ENCODE peak calls at places on chromosomes 6 and 20, in eight cellular contexts. F, V, H, K, W, R, T and O are unnamed samples.

GRCh38 chr20:44532248-44532980 is 10.5 kb upstream of the SERINC3 start:
- DNase-seq in K (no peak), H (no peak), V (no peak), R (no peak), F (no peak), W (no peak), T (no peak), O (peak; percentile 47)

GRCh38 chr20:31704225-31705119 is 18.2 kb downstream of the BCL2L1 start:
- DNase-seq in R (no peak), V (no peak), F (peak; percentile 75), T (no peak), H (no peak), W (no peak), K (no peak), O (no peak)

GRCh38 chr6:72175936-72176335 is 289.6 kb downstream of the RIMS1 start:
- DNase-seq in K (no peak), R (no peak), F (no peak), T (no peak), H (no peak), V (no peak), W (no peak), O (no peak)

GRCh38 chr6:141470810-141471209 is 661.9 kb upstream of the GJE1 start:
- DNase-seq in T (no peak), R (no peak), V (no peak), W (no peak), H (no peak), F (no peak), K (no peak), O (no peak)

GRCh38 chr6:1311400-1312192 is at the start of gene FOXQ1:
- DNase-seq in K (no peak), H (peak; percentile 56), T (no peak), F (no peak), R (peak; percentile 35), W (peak; percentile 29), V (no peak), O (no peak)

GRCh38 chr20:25295386-25296093 is 47.7 kb downstream of the PYGB start:
- DNase-seq in K (no peak), W (no peak), T (no peak), R (no peak), V (no peak), H (no peak), F (no peak), O (no peak)

GRCh38 chr6:143549630-143550268 is 38.2 kb upstream of the FUCA2 start:
- DNase-seq in K (no peak), H (no peak), F (no peak), V (no peak), T (no peak), W (no peak), R (no peak), O (no peak)

GRCh38 chr6:43805695-43806040 is 35.7 kb downstream of the VEGFA start:
- DNase-seq in F (no peak), W (no peak), K (no peak), H (no peak), T (no peak), V (no peak), R (no peak), O (no peak)

GRCh38 chr6:53257001-53257400 is 91.7 kb downstream of the ELOVL5 start:
- DNase-seq in R (no peak), W (no peak), V (no peak), H (no peak), F (no peak), K (no peak), T (no peak), O (no peak)

GRCh38 chr6:134930463-134930862 is 19.4 kb downstream of the ALDH8A1 start:
- DNase-seq in W (no peak), K (no peak), F (no peak), T (no peak), V (no peak), R (no peak), H (no peak), O (no peak)

GRCh38 chr6:141077355-141078333 is 1055.1 kb upstream of the GJE1 start:
- DNase-seq in W (no peak), V (no peak), K (no peak), F (peak; percentile 1), R (no peak), T (no peak), H (no peak), O (peak; percentile 18)

GRCh38 chr20:54173653-54174451 is at the start of gene CYP24A1:
- DNase-seq in R (no peak), H (peak; percentile 81), V (no peak), F (peak; percentile 97), K (no peak), W (no peak), T (no peak), O (peak; percentile 25)

GRCh38 chr20:39849664-39850063 is 839.4 kb downstream of the MAFB start:
- DNase-seq in K (peak; percentile 29), V (no peak), T (peak; percentile 57), H (peak; percentile 84), W (no peak), R (no peak), F (no peak), O (no peak)

GRCh38 chr6:42745083-42745637 is 743 bp downstream of the TBCC start:
- DNase-seq in W (peak; percentile 30), H (peak; percentile 86), R (peak; percentile 31), K (peak; percentile 26), V (no peak), F (peak; percentile 14), T (no peak), O (peak; percentile 75)

GRCh38 chr6:98716341-98716740 is 118.0 kb upstream of the POU3F2 start:
- DNase-seq in F (no peak), K (no peak), T (no peak), R (no peak), V (no peak), H (no peak), W (no peak), O (no peak)

GRCh38 chr6:169778646-169779045 is 27.2 kb downstream of the ERMARD start:
- DNase-seq in V (no peak), W (no peak), K (no peak), T (no peak), F (no peak), H (no peak), R (no peak), O (no peak)

GRCh38 chr20:2751868-2752630 is 48.4 kb downstream of the CPXM1 start:
- DNase-seq in T (no peak), W (no peak), V (no peak), R (peak; percentile 66), F (no peak), K (no peak), H (peak; percentile 83), O (peak; percentile 35)
- TF ChIP-seq POLR2A in T (no peak), W (no peak), V (no peak), R (no peak), F (no peak), K (no peak), H (no peak), O (no peak)

GRCh38 chr6:70667256-70667710 is 400 bp upstream of the SMAP1 start:
- DNase-seq in V (no peak), W (no peak), R (no peak), F (no peak), K (no peak), T (no peak), H (no peak), O (no peak)

GRCh38 chr6:70669133-70669532 is 1.4 kb downstream of the SMAP1 start:
- DNase-seq in F (no peak), T (no peak), K (no peak), W (no peak), H (no peak), V (no peak), R (no peak), O (peak; percentile 8)

GRCh38 chr6:70668499-70668812 is 773 bp downstream of the SMAP1 start:
- DNase-seq in V (no peak), F (peak; percentile 49), W (no peak), K (no peak), T (no peak), H (no peak), R (no peak), O (peak; percentile 60)

GRCh38 chr6:70666726-70667125 is 957 bp upstream of the SMAP1 start:
- DNase-seq in V (no peak), H (no peak), R (no peak), K (no peak), F (no peak), W (no peak), T (no peak), O (no peak)

DNA sequence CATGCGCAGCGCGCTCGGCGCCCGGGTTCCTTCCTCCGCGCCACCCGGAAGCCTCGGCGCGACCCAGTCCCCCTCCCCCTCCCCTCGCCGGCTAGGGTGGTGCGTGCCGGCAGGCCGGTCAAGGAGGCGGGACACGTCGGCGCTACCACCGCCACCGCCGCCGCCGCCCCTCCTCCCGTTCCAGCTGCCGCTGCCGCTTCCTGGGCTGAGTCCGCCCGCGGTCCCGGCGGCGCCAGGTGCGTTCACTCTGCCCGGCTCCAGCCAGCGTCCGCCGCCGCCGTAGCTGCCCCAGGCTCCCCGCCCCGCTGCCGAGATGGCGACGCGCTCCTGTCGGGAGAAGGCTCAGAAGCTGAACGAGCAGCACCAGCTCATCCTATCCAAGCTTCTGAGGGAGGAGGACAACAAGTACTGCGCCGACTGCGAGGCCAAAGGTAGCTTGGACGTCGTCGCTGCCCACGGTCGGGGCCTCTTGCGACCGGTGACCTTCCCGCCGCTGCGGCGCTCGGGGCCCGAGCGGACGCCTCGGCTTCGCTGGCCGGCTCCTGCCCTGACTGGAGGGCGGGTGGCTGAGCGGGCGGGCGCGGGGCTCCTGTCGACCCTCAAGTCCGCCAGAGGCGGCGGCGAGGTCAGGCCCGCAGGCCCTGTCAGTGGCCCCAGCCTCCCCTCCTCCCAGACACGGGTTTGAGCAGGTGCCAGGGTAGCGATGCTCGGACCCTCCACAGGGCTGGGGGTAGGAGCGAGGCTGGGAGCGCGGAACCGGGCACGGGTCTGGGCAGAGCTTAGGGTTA is at the start of gene SMAP1:
- DNase-seq in R (peak; percentile 88), V (peak; percentile 65), H (peak; percentile 99), T (peak; percentile 83), F (peak; percentile 77), K (peak; percentile 89), W (peak; percentile 86), O (peak; percentile 94)
- TF ChIP-seq POLR2A in R (no peak), V (peak; percentile 51), H (peak; percentile 42), T (peak; percentile 20), F (peak; percentile 33), K (peak; percentile 91), W (peak; percentile 74), O (peak; percentile 73)

DNA sequence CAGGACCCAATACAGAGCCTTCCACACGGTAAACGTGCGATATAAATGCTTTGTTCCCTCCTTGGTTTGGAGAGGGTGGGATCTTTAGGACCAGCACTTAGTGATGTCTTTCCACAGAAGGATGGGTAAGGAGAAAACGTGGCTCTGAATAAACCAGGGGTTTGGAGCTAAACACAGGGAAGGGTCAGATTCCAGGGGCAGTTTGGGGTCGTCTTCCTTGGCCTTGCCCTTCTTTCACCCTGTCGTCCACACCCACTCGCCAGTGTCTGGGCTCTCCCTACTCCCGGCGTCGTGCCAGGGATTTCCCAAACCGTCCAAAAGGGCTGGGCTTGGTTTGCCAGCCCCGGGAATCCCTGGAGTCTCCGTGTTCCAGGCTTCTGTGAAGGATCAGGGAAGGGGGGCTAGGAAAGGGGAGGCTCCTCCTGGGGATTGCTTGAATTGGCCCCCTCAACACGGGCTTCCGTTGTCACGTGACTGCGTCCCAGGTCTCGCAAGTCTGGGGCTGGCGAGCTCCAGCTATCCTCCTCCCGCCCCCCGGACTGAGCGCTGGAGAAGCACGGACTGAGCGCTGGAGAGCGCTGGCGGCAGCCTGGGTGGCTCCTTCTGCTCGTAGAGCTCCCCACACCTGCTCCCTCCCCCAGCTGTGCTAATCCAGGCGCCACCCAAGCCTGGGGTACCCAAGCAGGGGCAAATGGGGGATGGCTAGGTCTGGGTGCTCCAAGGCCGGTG is 9.5 kb upstream of the ARMC12 start:
- DNase-seq in R (peak; percentile 41), W (peak; percentile 53), H (no peak), T (peak; percentile 89), F (peak; percentile 55), K (peak; percentile 68), V (no peak), O (peak; percentile 83)
- TF ChIP-seq POLR2A in R (no peak), W (no peak), H (no peak), T (peak; percentile 54), F (no peak), K (no peak), V (no peak), O (peak; percentile 82)

GRCh38 chr6:108558372-108559096 is 2.2 kb upstream of the FOXO3 start:
- DNase-seq in W (peak; percentile 62), F (peak; percentile 65), V (peak; percentile 91), R (peak; percentile 60), T (peak; percentile 98), K (peak; percentile 99), H (peak; percentile 99), O (peak; percentile 99)
- TF ChIP-seq POLR2A in W (no peak), F (no peak), V (peak; percentile 81), R (no peak), T (peak; percentile 90), K (no peak), H (peak; percentile 70), O (peak; percentile 45)